ENCODE peak calls at places on chromosomes 11 and 22, in nine cellular contexts. J is psoas muscle; I is right atrium auricular region; Z is GM23338; K is prostate gland; W is CD8-positive, alpha-beta T cell; V is DND-41; P is caudate nucleus; T is brain microvascular endothelial cell. L is an unnamed sample.

GRCh38 chr11:74306440-74307175 is 4.8 kb downstream of the P4HA3 start:
- DNase-seq in V (no peak), P (no peak), I (no peak), Z (no peak), K (no peak), T (no peak), W (no peak), J (no peak), L (no peak)

GRCh38 chr11:13384837-13385417 is 78.1 kb downstream of the BTBD10 start:
- DNase-seq in W (no peak), J (no peak), I (no peak), K (no peak), T (peak; percentile 60), P (no peak), Z (peak; percentile 80), V (peak; percentile 51), L (no peak)

GRCh38 chr11:15889972-15890371 is 466.4 kb downstream of the SOX6 start:
- DNase-seq in J (no peak), P (no peak), I (no peak), Z (no peak), V (no peak), W (no peak), T (peak; percentile 52), K (no peak), L (no peak)

GRCh38 chr11:33375688-33376311 is 118.6 kb downstream of the HIPK3 start:
- DNase-seq in P (peak; percentile 20), W (no peak), K (no peak), T (no peak), I (no peak), Z (peak; percentile 73), J (no peak), V (no peak), L (no peak)

GRCh38 chr22:27100789-27101188 is 443.4 kb downstream of the MIAT start:
- DNase-seq in I (no peak), W (no peak), Z (peak; percentile 72), V (no peak), J (no peak), K (no peak), T (peak; percentile 58), P (peak; percentile 14), L (no peak)

GRCh38 chr22:17106785-17107546 is 14.2 kb downstream of the TMEM121B start:
- DNase-seq in V (no peak), K (no peak), J (no peak), I (no peak), W (no peak), T (no peak), P (no peak), Z (no peak), L (peak; percentile 28)

GRCh38 chr22:36900880-36901279 is 12.5 kb upstream of the CSF2RB start:
- DNase-seq in W (no peak), V (no peak), K (peak; percentile 55), J (no peak), P (no peak), I (no peak), Z (peak; percentile 92), T (no peak), L (no peak)

GRCh38 chr11:63866211-63866610 is 27.3 kb downstream of the MARK2 start:
- DNase-seq in K (peak; percentile 80), Z (no peak), T (peak; percentile 20), I (peak; percentile 73), V (peak; percentile 59), P (no peak), W (peak; percentile 79), J (peak; percentile 62), L (peak; percentile 82)

DNA sequence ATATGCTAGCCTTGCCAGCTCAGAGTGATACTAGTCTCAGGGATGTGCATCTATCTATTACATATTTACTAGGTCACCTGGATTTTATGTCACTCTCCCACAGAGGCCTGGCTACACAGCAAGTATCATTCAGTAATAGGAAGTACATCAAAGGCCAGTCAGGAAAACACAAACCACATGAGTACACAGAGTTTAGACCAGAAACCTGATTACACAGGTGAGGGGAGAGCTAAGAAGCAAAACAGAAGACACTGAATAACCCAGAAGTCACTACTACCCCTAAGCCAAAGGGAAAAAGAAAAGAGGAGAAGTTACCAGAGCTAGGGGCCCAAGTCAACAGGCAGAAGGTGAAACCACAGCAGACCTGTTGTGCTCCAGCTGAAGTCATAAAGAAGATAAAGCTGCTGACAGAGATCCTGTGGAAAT is 13.3 kb downstream of the LPXN start:
- DNase-seq in K (no peak), W (no peak), Z (no peak), V (no peak), P (no peak), I (no peak), T (no peak), J (no peak), L (no peak)
- H3K27ac ChIP-seq in K (no peak overlapping the region), W (peak overlapping the region; percentile 7), Z (no peak overlapping the region), V (peak overlapping the region; percentile 19), P (no peak overlapping the region), I (no peak overlapping the region), T (no peak overlapping the region), J (no peak overlapping the region), L (peak overlapping the region; percentile 41)

GRCh38 chr22:42368379-42369249 is 63.6 kb downstream of the NFAM1 start:
- DNase-seq in Z (peak; percentile 92), I (no peak), V (peak; percentile 11), P (no peak), K (no peak), T (no peak), W (peak; percentile 63), J (no peak), L (peak; percentile 24)

GRCh38 chr22:42367980-42368378 is 64.2 kb downstream of the NFAM1 start:
- DNase-seq in W (no peak), J (no peak), I (no peak), P (no peak), K (no peak), T (no peak), Z (no peak), V (no peak), L (no peak)

GRCh38 chr22:42366815-42367581 is 65.2 kb downstream of the NFAM1 start:
- DNase-seq in J (no peak), T (no peak), W (no peak), I (no peak), K (peak; percentile 73), V (no peak), P (no peak), Z (no peak), L (no peak)

GRCh38 chr22:42371112-42371900 is 60.9 kb downstream of the NFAM1 start:
- DNase-seq in J (no peak), T (no peak), Z (peak; percentile 43), I (no peak), V (no peak), P (no peak), W (no peak), K (no peak), L (no peak)

DNA sequence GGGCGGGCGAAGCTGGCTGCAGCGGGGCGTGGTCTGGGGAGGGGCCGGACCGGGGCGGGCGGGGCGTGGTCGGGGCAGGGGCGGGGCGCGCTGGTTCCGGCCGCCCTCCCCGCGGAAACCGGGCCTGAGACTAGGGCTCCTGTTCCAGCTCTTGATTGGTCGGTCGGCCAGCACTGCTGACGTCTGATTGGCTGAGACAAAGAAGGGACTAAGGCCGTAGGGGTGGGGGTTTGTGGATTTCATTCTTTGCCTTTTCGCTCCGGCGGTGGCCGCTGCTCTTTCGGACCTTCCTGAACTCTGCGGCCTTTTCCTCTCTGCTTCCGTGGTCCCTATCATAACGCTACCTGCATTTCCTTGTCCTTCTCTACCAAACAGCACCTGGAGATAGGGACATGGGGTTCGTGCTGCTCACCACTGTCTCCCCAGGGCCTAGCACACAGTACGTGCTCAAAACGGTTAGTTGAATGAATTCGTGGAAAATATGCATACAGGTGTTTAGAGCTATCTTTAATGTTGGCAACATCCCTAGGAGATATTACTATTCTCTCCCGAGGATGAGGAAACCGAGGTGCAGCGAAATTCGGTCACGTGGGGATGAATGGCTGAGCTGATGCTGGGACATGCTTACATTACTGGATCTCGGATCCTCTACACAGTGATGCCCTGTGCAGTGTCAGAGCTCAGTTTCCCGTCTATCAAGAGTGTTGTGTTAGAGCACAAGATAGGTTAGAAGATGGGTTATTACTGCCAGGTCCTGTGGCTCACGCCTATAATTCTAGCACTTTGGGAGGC is 62.8 kb downstream of the NFAM1 start:
- DNase-seq in I (peak; percentile 96), V (peak; percentile 76), J (peak; percentile 94), T (peak; percentile 85), Z (peak; percentile 98), W (peak; percentile 88), K (peak; percentile 95), P (peak; percentile 89), L (peak; percentile 89)
- H3K27ac ChIP-seq in I (peak overlapping the region; percentile 57), V (no peak overlapping the region), J (no peak overlapping the region), T (no peak overlapping the region), Z (peak overlapping the region; percentile 79), W (no peak overlapping the region), K (peak overlapping the region; percentile 26), P (peak overlapping the region; percentile 38), L (no peak overlapping the region)

GRCh38 chr22:48838376-48838775 is 989.3 kb downstream of the BRD1 start:
- DNase-seq in K (no peak), W (no peak), I (no peak), Z (no peak), J (no peak), P (no peak), V (no peak), T (no peak), L (no peak)

GRCh38 chr22:48837341-48837935 is 990.2 kb downstream of the BRD1 start:
- DNase-seq in J (no peak), W (no peak), I (no peak), T (no peak), P (no peak), K (no peak), V (no peak), Z (no peak), L (no peak)

GRCh38 chr22:48835857-48836672 is 991.6 kb downstream of the BRD1 start:
- DNase-seq in K (no peak), W (no peak), I (no peak), J (no peak), Z (no peak), P (no peak), V (no peak), T (no peak), L (no peak)

GRCh38 chr22:48835364-48835763 is 992.3 kb downstream of the BRD1 start:
- DNase-seq in P (no peak), I (no peak), V (no peak), T (no peak), K (no peak), Z (no peak), J (no peak), W (no peak), L (no peak)

DNA sequence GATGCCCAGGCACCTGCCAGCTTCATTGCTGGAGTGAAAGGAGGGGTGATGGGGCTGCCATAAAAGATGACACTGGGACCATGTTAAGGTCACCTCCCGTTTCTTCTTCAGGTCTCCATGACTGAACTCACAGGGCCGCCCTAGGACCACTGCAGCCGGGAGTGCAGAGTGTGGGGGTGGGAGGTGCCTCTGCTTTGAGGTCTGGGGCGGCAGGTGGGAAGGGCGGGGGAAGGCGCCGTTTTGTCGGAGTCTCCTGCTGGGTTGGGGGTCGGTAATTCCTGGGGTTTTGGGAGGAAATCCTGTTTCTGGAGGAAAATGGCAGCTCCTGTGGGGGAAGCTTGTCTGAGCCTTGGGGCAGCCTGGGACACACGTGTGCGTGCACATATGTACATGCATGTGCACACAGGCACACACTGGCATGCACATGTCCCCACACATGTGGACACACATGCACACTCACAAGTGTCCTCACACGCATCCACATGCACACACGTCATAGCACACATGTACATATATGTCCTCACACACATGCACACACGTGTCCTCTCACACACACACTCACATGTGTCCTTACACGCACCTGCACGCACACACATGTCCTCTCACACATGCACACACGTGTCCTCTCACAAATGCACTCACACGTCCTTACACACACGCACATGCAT is 990.9 kb downstream of the BRD1 start:
- DNase-seq in T (no peak), J (no peak), V (no peak), P (no peak), I (no peak), W (no peak), K (no peak), Z (no peak), L (no peak)
- H3K27ac ChIP-seq in T (no peak overlapping the region), J (no peak overlapping the region), V (no peak overlapping the region), P (no peak overlapping the region), I (no peak overlapping the region), W (no peak overlapping the region), K (no peak overlapping the region), Z (no peak overlapping the region), L (no peak overlapping the region)

DNA sequence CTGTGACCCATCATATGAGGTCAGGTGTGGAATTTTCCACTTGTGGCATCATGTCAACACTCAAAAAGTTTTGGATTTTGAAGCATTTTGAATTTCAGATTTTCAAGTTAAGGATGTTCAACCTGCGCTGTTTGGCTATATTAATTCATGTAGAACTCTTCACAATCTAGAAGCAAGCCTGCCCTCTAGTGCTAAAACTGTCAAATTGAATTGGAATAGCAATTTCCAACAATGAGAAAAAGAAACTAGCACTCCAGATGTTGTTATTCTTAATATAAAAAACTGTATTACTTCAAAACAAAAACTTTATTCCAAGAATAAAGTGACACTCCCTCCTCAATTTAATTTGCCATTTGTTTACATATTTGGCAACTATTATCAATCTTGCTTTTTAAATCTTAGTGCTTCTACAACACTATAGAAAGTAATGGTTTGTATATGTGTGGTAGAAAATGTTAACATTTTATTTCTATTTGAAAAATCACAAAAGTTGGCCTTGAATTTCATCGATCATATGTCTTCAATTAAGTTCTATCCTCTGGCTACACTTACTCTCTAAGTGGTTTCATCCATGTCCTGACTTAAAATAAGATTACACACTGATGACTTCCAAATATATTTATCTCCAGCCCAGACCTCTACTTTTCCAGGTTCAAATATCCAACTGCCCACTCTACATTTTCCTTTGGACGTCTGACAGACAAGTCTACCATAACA is 36.6 kb downstream of the DCUN1D5 start:
- DNase-seq in P (no peak), I (no peak), Z (peak; percentile 62), J (no peak), K (no peak), W (no peak), V (no peak), T (peak; percentile 20), L (no peak)
- H3K27ac ChIP-seq in P (no peak overlapping the region), I (no peak overlapping the region), Z (no peak overlapping the region), J (no peak overlapping the region), K (no peak overlapping the region), W (no peak overlapping the region), V (no peak overlapping the region), T (no peak overlapping the region), L (no peak overlapping the region)